ENCODE peak calls at places on chromosome 5, in eight cellular contexts. One of them, this sample, is unnamed.

GRCh38 chr5:65020492-65020891 is 251.8 kb downstream of the CWC27 start:
- DNase-seq in activated CD4-positive, alpha-beta T cell treated with anti-CD3 and anti-CD28 coated beads for 24 hours: no peak
- DNase-seq in psoas muscle: no peak
- DNase-seq in heart right ventricle: no peak
- DNase-seq in kidney tubule cell: peak
- DNase-seq in fibroblast of mammary gland: peak
- DNase-seq in body of pancreas: no peak
- DNase-seq in NCI-H748 treated with DMSO at 0.1 percent for 48 hours: no peak
- DNase-seq in this sample: no peak

GRCh38 chr5:35853652-35854051 is 3.0 kb upstream of the IL7R start:
- DNase-seq in fibroblast of mammary gland: no peak
- DNase-seq in NCI-H748 treated with DMSO at 0.1 percent for 48 hours: no peak
- DNase-seq in activated CD4-positive, alpha-beta T cell treated with anti-CD3 and anti-CD28 coated beads for 24 hours: peak
- DNase-seq in heart right ventricle: no peak
- DNase-seq in body of pancreas: peak
- DNase-seq in kidney tubule cell: no peak
- DNase-seq in psoas muscle: no peak
- DNase-seq in this sample: no peak

GRCh38 chr5:76818844-76819831 is at the start of gene F2RL1:
- DNase-seq in NCI-H748 treated with DMSO at 0.1 percent for 48 hours: peak
- DNase-seq in body of pancreas: peak
- DNase-seq in fibroblast of mammary gland: peak
- DNase-seq in psoas muscle: peak
- DNase-seq in activated CD4-positive, alpha-beta T cell treated with anti-CD3 and anti-CD28 coated beads for 24 hours: peak
- DNase-seq in kidney tubule cell: peak
- DNase-seq in heart right ventricle: peak
- DNase-seq in this sample: peak

GRCh38 chr5:157689942-157690689 is 18.8 kb downstream of the C5orf52 start:
- DNase-seq in fibroblast of mammary gland: no peak
- DNase-seq in heart right ventricle: peak
- DNase-seq in body of pancreas: peak
- DNase-seq in kidney tubule cell: no peak
- DNase-seq in activated CD4-positive, alpha-beta T cell treated with anti-CD3 and anti-CD28 coated beads for 24 hours: no peak
- DNase-seq in NCI-H748 treated with DMSO at 0.1 percent for 48 hours: no peak
- DNase-seq in psoas muscle: no peak
- DNase-seq in this sample: no peak

GRCh38 chr5:912356-913091 is 19.8 kb downstream of the TRIP13 start:
- DNase-seq in heart right ventricle: no peak
- DNase-seq in body of pancreas: no peak
- DNase-seq in psoas muscle: no peak
- DNase-seq in NCI-H748 treated with DMSO at 0.1 percent for 48 hours: no peak
- DNase-seq in fibroblast of mammary gland: peak
- DNase-seq in activated CD4-positive, alpha-beta T cell treated with anti-CD3 and anti-CD28 coated beads for 24 hours: peak
- DNase-seq in kidney tubule cell: peak
- DNase-seq in this sample: no peak

GRCh38 chr5:89313044-89313443 is 430.1 kb upstream of the MEF2C start:
- DNase-seq in psoas muscle: no peak
- DNase-seq in kidney tubule cell: peak
- DNase-seq in fibroblast of mammary gland: peak
- DNase-seq in NCI-H748 treated with DMSO at 0.1 percent for 48 hours: peak
- DNase-seq in activated CD4-positive, alpha-beta T cell treated with anti-CD3 and anti-CD28 coated beads for 24 hours: no peak
- DNase-seq in heart right ventricle: no peak
- DNase-seq in body of pancreas: no peak
- DNase-seq in this sample: peak

GRCh38 chr5:105817906-105818305 is 1852.8 kb downstream of the EFNA5 start:
- DNase-seq in body of pancreas: no peak
- DNase-seq in kidney tubule cell: no peak
- DNase-seq in heart right ventricle: no peak
- DNase-seq in psoas muscle: no peak
- DNase-seq in activated CD4-positive, alpha-beta T cell treated with anti-CD3 and anti-CD28 coated beads for 24 hours: no peak
- DNase-seq in fibroblast of mammary gland: no peak
- DNase-seq in NCI-H748 treated with DMSO at 0.1 percent for 48 hours: no peak
- DNase-seq in this sample: peak

GRCh38 chr5:115379622-115380344 is 83.3 kb upstream of the CCDC112 start:
- DNase-seq in NCI-H748 treated with DMSO at 0.1 percent for 48 hours: peak
- DNase-seq in activated CD4-positive, alpha-beta T cell treated with anti-CD3 and anti-CD28 coated beads for 24 hours: no peak
- DNase-seq in kidney tubule cell: peak
- DNase-seq in fibroblast of mammary gland: no peak
- DNase-seq in heart right ventricle: no peak
- DNase-seq in body of pancreas: peak
- DNase-seq in psoas muscle: no peak
- DNase-seq in this sample: no peak

GRCh38 chr5:23013395-23013994 is 160.4 kb upstream of the CDH12 start:
- DNase-seq in kidney tubule cell: no peak
- DNase-seq in heart right ventricle: no peak
- DNase-seq in psoas muscle: no peak
- DNase-seq in activated CD4-positive, alpha-beta T cell treated with anti-CD3 and anti-CD28 coated beads for 24 hours: no peak
- DNase-seq in body of pancreas: no peak
- DNase-seq in fibroblast of mammary gland: peak
- DNase-seq in NCI-H748 treated with DMSO at 0.1 percent for 48 hours: peak
- DNase-seq in this sample: no peak

GRCh38 chr5:138752951-138753793 is at the start of gene CTNNA1:
- DNase-seq in activated CD4-positive, alpha-beta T cell treated with anti-CD3 and anti-CD28 coated beads for 24 hours: peak
- DNase-seq in kidney tubule cell: peak
- DNase-seq in heart right ventricle: peak
- DNase-seq in body of pancreas: peak
- DNase-seq in fibroblast of mammary gland: peak
- DNase-seq in psoas muscle: peak
- DNase-seq in NCI-H748 treated with DMSO at 0.1 percent for 48 hours: peak
- DNase-seq in this sample: peak

This sample was measured in adipocyte.